ENCODE peak calls at places on chromosomes 5 and 9, in five cellular contexts. E, V, G, B and Q are unnamed samples.

GRCh38 chr5:32506251-32506661 is 61.7 kb upstream of the ZFR start:
- DNase-seq in E (no peak), V (no peak), G (no peak), B (peak; percentile 27), Q (no peak)

GRCh38 chr9:122827759-122828090 is 663 bp downstream of the PDCL start:
- DNase-seq in E (no peak), V (no peak), G (no peak), B (peak; percentile 14), Q (peak; percentile 6)

GRCh38 chr5:77419644-77420582 is 72.2 kb downstream of the WDR41 start:
- DNase-seq in E (no peak), V (no peak), G (no peak), B (no peak), Q (no peak)

GRCh38 chr9:118238139-118238538 is 533.9 kb downstream of the TLR4 start:
- DNase-seq in E (no peak), V (no peak), G (no peak), B (no peak), Q (no peak)

GRCh38 chr5:137737349-137738256 is 1.7 kb upstream of the KLHL3 start:
- DNase-seq in E (no peak), V (peak; percentile 38), G (no peak), B (peak; percentile 92), Q (no peak)

GRCh38 chr9:127838375-127839078 is 15.9 kb downstream of the ENG start:
- DNase-seq in E (no peak), V (peak; percentile 92), G (no peak), B (no peak), Q (no peak)

GRCh38 chr5:139394123-139394653 is 716 bp downstream of the PROB1 start:
- DNase-seq in E (no peak), V (no peak), G (peak; percentile 52), B (no peak), Q (no peak)

GRCh38 chr5:179265529-179266290 is 79.6 kb downstream of the ADAMTS2 start:
- DNase-seq in E (no peak), V (peak; percentile 94), G (no peak), B (peak; percentile 4), Q (peak; percentile 3)

GRCh38 chr5:173451651-173452050 is 123.4 kb upstream of the STC2 start:
- DNase-seq in E (no peak), V (no peak), G (no peak), B (no peak), Q (no peak)

GRCh38 chr9:73176450-73176875 is 24.8 kb downstream of the ANXA1 start:
- DNase-seq in E (no peak), V (no peak), G (no peak), B (peak; percentile 79), Q (no peak)

GRCh38 chr5:135033866-135034185 is 202 bp downstream of the PITX1 start:
- DNase-seq in E (no peak), V (no peak), G (no peak), B (no peak), Q (no peak)

GRCh38 chr5:60497706-60498500 is 202.1 kb downstream of the DEPDC1B start:
- DNase-seq in E (no peak), V (no peak), G (no peak), B (no peak), Q (no peak)

GRCh38 chr9:69805962-69806633 is 14.5 kb upstream of the CFAP95 start:
- DNase-seq in E (no peak), V (no peak), G (no peak), B (no peak), Q (no peak)

GRCh38 chr9:23746317-23746716 is 79.7 kb downstream of the ELAVL2 start:
- DNase-seq in E (no peak), V (no peak), G (no peak), B (peak; percentile 57), Q (no peak)

GRCh38 chr5:72151169-72151568 is 43.9 kb downstream of the MAP1B start:
- DNase-seq in E (no peak), V (no peak), G (no peak), B (peak; percentile 33), Q (no peak)

GRCh38 chr9:93132946-93133640 is 958 bp downstream of the NINJ1 start:
- DNase-seq in E (peak; percentile 72), V (no peak), G (no peak), B (no peak), Q (peak; percentile 36)

GRCh38 chr9:127277770-127278169 is 13.2 kb downstream of the GARNL3 start:
- DNase-seq in E (no peak), V (no peak), G (no peak), B (no peak), Q (no peak)